ENCODE peak calls at places on chromosomes 4 and X, in four cellular contexts. One of them, this sample, is unnamed.

GRCh38 chr4:147034372-147034771 is 88.7 kb upstream of the TTC29 start:
- DNase-seq in K562: no peak
- DNase-seq in GM12878: no peak
- DNase-seq in GM12891: no peak
- DNase-seq in this sample: no peak

GRCh38 chr4:176360446-176360845 is 40.7 kb downstream of the SPCS3 start:
- DNase-seq in K562: no peak
- DNase-seq in GM12878: no peak
- DNase-seq in GM12891: no peak
- DNase-seq in this sample: no peak

GRCh38 chrX:26411045-26411444 is 195.1 kb downstream of the MAGEB5 start:
- DNase-seq in K562: no peak
- DNase-seq in GM12878: no peak
- DNase-seq in GM12891: no peak
- DNase-seq in this sample: no peak

GRCh38 chr4:24537025-24537424 is 47.3 kb downstream of the DHX15 start:
- DNase-seq in GM12891: no peak
- DNase-seq in GM12878: no peak
- DNase-seq in K562: no peak
- DNase-seq in this sample: no peak

GRCh38 chr4:26687728-26688127 is 103.8 kb downstream of the TBC1D19 start:
- DNase-seq in K562: no peak
- DNase-seq in GM12878: no peak
- DNase-seq in GM12891: no peak
- DNase-seq in this sample: no peak

GRCh38 chr4:76090241-76090691 is 15.8 kb downstream of the ART3 start:
- DNase-seq in GM12891: no peak
- DNase-seq in K562: peak; percentile 58
- DNase-seq in GM12878: no peak
- DNase-seq in this sample: peak; percentile 92

GRCh38 chr4:55181606-55182005 is 56.2 kb upstream of the KDR start:
- DNase-seq in GM12878: no peak
- DNase-seq in GM12891: no peak
- DNase-seq in K562: no peak
- DNase-seq in this sample: no peak

GRCh38 chr4:26524001-26524400 is 33.7 kb upstream of the CCKAR start:
- DNase-seq in GM12878: no peak
- DNase-seq in GM12891: no peak
- DNase-seq in K562: no peak
- DNase-seq in this sample: no peak

GRCh38 chr4:168766537-168767316 is 243.3 kb downstream of the CBR4 start:
- DNase-seq in GM12878: no peak
- DNase-seq in K562: no peak
- DNase-seq in GM12891: no peak
- DNase-seq in this sample: no peak

GRCh38 chr4:23097251-23097650 is 404.5 kb downstream of the GBA3 start:
- DNase-seq in K562: no peak
- DNase-seq in GM12878: no peak
- DNase-seq in GM12891: no peak
- DNase-seq in this sample: no peak

DNA sequence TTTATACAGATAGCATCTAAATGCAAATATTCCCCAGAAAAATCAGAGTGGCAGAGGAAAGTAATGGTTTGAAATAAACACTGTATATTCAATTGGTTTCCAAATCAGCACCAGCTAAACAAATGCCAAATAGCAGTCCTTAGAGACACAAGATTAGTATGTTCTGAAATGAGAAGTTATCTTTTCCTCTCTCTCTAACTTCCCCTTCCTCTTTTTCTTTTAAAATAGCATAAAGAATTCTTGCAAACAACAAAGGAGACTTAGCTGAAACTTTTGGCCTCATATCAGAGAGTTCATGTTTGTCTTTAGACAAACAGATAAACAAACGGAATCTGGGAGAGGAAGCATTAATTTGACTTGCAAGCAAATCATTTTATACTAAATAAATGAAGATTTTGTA is 398.9 kb downstream of the GBA3 start:
- DNase-seq in GM12891: no peak
- DNase-seq in K562: no peak
- DNase-seq in GM12878: no peak
- DNase-seq in this sample: no peak
- TF ChIP-seq SPI1 in GM12891: no peak
- TF ChIP-seq SPI1 in K562: no peak
- TF ChIP-seq SPI1 in GM12878: no peak
- TF ChIP-seq SPI1 in this sample: peak; percentile 83

GRCh38 chr4:104860227-104861123 is 286.2 kb upstream of the TET2 start:
- DNase-seq in GM12891: peak; percentile 22
- DNase-seq in GM12878: peak; percentile 72
- DNase-seq in K562: peak; percentile 27
- DNase-seq in this sample: peak; percentile 7
- TF ChIP-seq SPI1 in GM12891: no peak
- TF ChIP-seq SPI1 in GM12878: no peak
- TF ChIP-seq SPI1 in K562: no peak
- TF ChIP-seq SPI1 in this sample: no peak

GRCh38 chr4:52028970-52029369 is 8.8 kb upstream of the LRRC66 start:
- DNase-seq in GM12891: no peak
- DNase-seq in K562: no peak
- DNase-seq in GM12878: no peak
- DNase-seq in this sample: no peak
- TF ChIP-seq SPI1 in GM12891: no peak
- TF ChIP-seq SPI1 in K562: no peak
- TF ChIP-seq SPI1 in GM12878: no peak
- TF ChIP-seq SPI1 in this sample: no peak

GRCh38 chr4:89572224-89572858 is 264.6 kb downstream of the SNCA start:
- DNase-seq in GM12878: no peak
- DNase-seq in K562: no peak
- DNase-seq in GM12891: no peak
- DNase-seq in this sample: no peak
- TF ChIP-seq SPI1 in GM12878: no peak
- TF ChIP-seq SPI1 in K562: no peak
- TF ChIP-seq SPI1 in GM12891: no peak
- TF ChIP-seq SPI1 in this sample: no peak

GRCh38 chr4:121256346-121256745 is 92.2 kb upstream of the TNIP3 start:
- DNase-seq in GM12891: no peak
- DNase-seq in GM12878: peak; percentile 77
- DNase-seq in K562: no peak
- DNase-seq in this sample: peak; percentile 67
- TF ChIP-seq SPI1 in GM12891: no peak
- TF ChIP-seq SPI1 in GM12878: no peak
- TF ChIP-seq SPI1 in K562: no peak
- TF ChIP-seq SPI1 in this sample: no peak

GRCh38 chr4:185721949-185722316 is 90.1 kb downstream of the SORBS2 start:
- DNase-seq in GM12878: no peak
- DNase-seq in GM12891: no peak
- DNase-seq in K562: no peak
- DNase-seq in this sample: no peak

GRCh38 chr4:185721190-185721948 is 90.6 kb downstream of the SORBS2 start:
- DNase-seq in GM12891: no peak
- DNase-seq in K562: no peak
- DNase-seq in GM12878: no peak
- DNase-seq in this sample: no peak

GRCh38 chr4:185717018-185717726 is 94.8 kb downstream of the SORBS2 start:
- DNase-seq in K562: no peak
- DNase-seq in GM12878: no peak
- DNase-seq in GM12891: no peak
- DNase-seq in this sample: no peak

GRCh38 chr4:185718578-185719492 is 93.2 kb downstream of the SORBS2 start:
- DNase-seq in GM12891: no peak
- DNase-seq in GM12878: no peak
- DNase-seq in K562: no peak
- DNase-seq in this sample: no peak

GRCh38 chr4:185719493-185719843 is 92.5 kb downstream of the SORBS2 start:
- DNase-seq in K562: no peak
- DNase-seq in GM12878: no peak
- DNase-seq in GM12891: no peak
- DNase-seq in this sample: no peak
- TF ChIP-seq SPI1 in K562: no peak
- TF ChIP-seq SPI1 in GM12878: no peak
- TF ChIP-seq SPI1 in GM12891: no peak
- TF ChIP-seq SPI1 in this sample: no peak

GRCh38 chr4:185820119-185821028 is 8.4 kb upstream of the SORBS2 start:
- DNase-seq in GM12878: no peak
- DNase-seq in K562: no peak
- DNase-seq in GM12891: no peak
- DNase-seq in this sample: no peak
- TF ChIP-seq SPI1 in GM12878: no peak
- TF ChIP-seq SPI1 in K562: no peak
- TF ChIP-seq SPI1 in GM12891: no peak
- TF ChIP-seq SPI1 in this sample: no peak

GRCh38 chrX:15451913-15452312 is 41.2 kb downstream of the PIR start:
- DNase-seq in K562: no peak
- DNase-seq in GM12891: no peak
- DNase-seq in GM12878: no peak
- DNase-seq in this sample: no peak

GRCh38 chrX:15447985-15448639 is 45.0 kb downstream of the PIR start:
- DNase-seq in GM12878: no peak
- DNase-seq in K562: no peak
- DNase-seq in GM12891: no peak
- DNase-seq in this sample: no peak
- TF ChIP-seq SPI1 in GM12878: no peak
- TF ChIP-seq SPI1 in K562: no peak
- TF ChIP-seq SPI1 in GM12891: no peak
- TF ChIP-seq SPI1 in this sample: no peak

GRCh38 chr4:79856196-79856595 is 216.8 kb downstream of the ANTXR2 start:
- DNase-seq in GM12878: no peak
- DNase-seq in K562: no peak
- DNase-seq in GM12891: no peak
- DNase-seq in this sample: no peak

GRCh38 chr4:79852305-79852730 is 220.7 kb downstream of the ANTXR2 start:
- DNase-seq in K562: no peak
- DNase-seq in GM12878: no peak
- DNase-seq in GM12891: no peak
- DNase-seq in this sample: no peak

GRCh38 chr4:79855081-79855480 is 217.9 kb downstream of the ANTXR2 start:
- DNase-seq in K562: no peak
- DNase-seq in GM12878: no peak
- DNase-seq in GM12891: no peak
- DNase-seq in this sample: no peak

GRCh38 chr4:79862842-79863241 is 210.2 kb downstream of the ANTXR2 start:
- DNase-seq in GM12878: no peak
- DNase-seq in K562: no peak
- DNase-seq in GM12891: no peak
- DNase-seq in this sample: no peak

GRCh38 chr4:79857811-79858210 is 215.2 kb downstream of the ANTXR2 start:
- DNase-seq in GM12891: no peak
- DNase-seq in GM12878: no peak
- DNase-seq in K562: no peak
- DNase-seq in this sample: no peak
- TF ChIP-seq SPI1 in GM12891: no peak
- TF ChIP-seq SPI1 in GM12878: no peak
- TF ChIP-seq SPI1 in K562: no peak
- TF ChIP-seq SPI1 in this sample: no peak

GRCh38 chr4:56981795-56982201 is 3.1 kb downstream of the POLR2B start:
- DNase-seq in GM12878: no peak
- DNase-seq in K562: no peak
- DNase-seq in GM12891: no peak
- DNase-seq in this sample: no peak
- TF ChIP-seq SPI1 in GM12878: no peak
- TF ChIP-seq SPI1 in K562: no peak
- TF ChIP-seq SPI1 in GM12891: no peak
- TF ChIP-seq SPI1 in this sample: no peak